ENCODE peak calls at places on chromosomes 16 and 17, in four cellular contexts. G, T, K and V are unnamed samples.

GRCh38 chr17:82520041-82520910 is 744 bp downstream of the FOXK2 start:
- DNase-seq in K (no peak), G (peak; percentile 71), T (peak; percentile 20), V (no peak)

GRCh38 chr16:2035431-2036199 is 8.9 kb downstream of the NHERF2 start:
- DNase-seq in G (peak; percentile 84), T (peak; percentile 79), K (peak; percentile 35), V (peak; percentile 43)

GRCh38 chr16:66091462-66091861 is 275.0 kb upstream of the CDH5 start:
- DNase-seq in G (no peak), K (no peak), T (no peak), V (no peak)

GRCh38 chr17:48215583-48216139 is 108.1 kb downstream of the SNX11 start:
- DNase-seq in T (no peak), K (no peak), G (no peak), V (no peak)

GRCh38 chr17:40850287-40850972 is 16.6 kb downstream of the KRT12 start:
- DNase-seq in K (no peak), T (no peak), G (no peak), V (no peak)

GRCh38 chr17:56029980-56030624 is 123.2 kb upstream of the ANKFN1 start:
- DNase-seq in G (no peak), T (no peak), K (no peak), V (no peak)

GRCh38 chr17:68198931-68199836 is 48.7 kb upstream of the AMZ2 start:
- DNase-seq in T (no peak), G (no peak), K (no peak), V (no peak)

GRCh38 chr17:64282753-64283080 is 19.7 kb upstream of the TEX2 start:
- DNase-seq in K (no peak), T (no peak), G (no peak), V (no peak)

GRCh38 chr17:12900474-12900873 is 111.2 kb downstream of the ARHGAP44 start:
- DNase-seq in K (no peak), T (no peak), G (no peak), V (no peak)

GRCh38 chr16:31355701-31356100 is 725 bp downstream of the ITGAX start:
- DNase-seq in T (no peak), K (no peak), G (no peak), V (no peak)

GRCh38 chr16:20904507-20905079 is 4.0 kb downstream of the LYRM1 start:
- DNase-seq in T (no peak), K (no peak), G (no peak), V (no peak)

GRCh38 chr17:74526681-74527080 is 4.6 kb downstream of the CD300LB start:
- DNase-seq in K (no peak), G (no peak), T (no peak), V (no peak)

GRCh38 chr16:68235882-68236803 is at the start of gene ESRP2:
- DNase-seq in K (no peak), T (no peak), G (peak; percentile 77), V (no peak)

GRCh38 chr17:34117811-34118210 is 137.3 kb upstream of the CCL2 start:
- DNase-seq in T (no peak), K (no peak), G (no peak), V (no peak)

GRCh38 chr16:70364399-70364798 is 17.7 kb downstream of the DDX19A start:
- DNase-seq in G (no peak), T (no peak), K (no peak), V (no peak)

GRCh38 chr17:68482576-68483001 is 25.3 kb upstream of the WIPI1 start:
- DNase-seq in T (no peak), K (no peak), G (no peak), V (no peak)

GRCh38 chr16:54991525-54991924 is 60.9 kb downstream of the IRX5 start:
- DNase-seq in K (no peak), G (no peak), T (no peak), V (no peak)

GRCh38 chr17:32878211-32878610 is 1.3 kb upstream of the MYO1D start:
- DNase-seq in K (peak; percentile 53), G (peak; percentile 72), T (no peak), V (no peak)

GRCh38 chr17:3043737-3044365 is 19.6 kb downstream of the OR1D5 start:
- DNase-seq in K (no peak), T (no peak), G (no peak), V (no peak)

GRCh38 chr16:28925386-28926228 is 569 bp upstream of the RABEP2 start:
- DNase-seq in G (peak; percentile 87), K (peak; percentile 31), T (peak; percentile 87), V (no peak)

GRCh38 chr17:39596543-39597267 is 11.0 kb downstream of the NEUROD2 start:
- DNase-seq in K (no peak), G (no peak), T (no peak), V (no peak)

GRCh38 chr17:19744922-19745757 is 3.0 kb downstream of the ALDH3A1 start:
- DNase-seq in K (peak; percentile 73), T (peak; percentile 92), G (peak; percentile 96), V (no peak)

GRCh38 chr17:35257080-35257701 is 14.3 kb downstream of the SLFN5 start:
- DNase-seq in T (no peak), G (peak; percentile 74), K (no peak), V (no peak)

GRCh38 chr17:81959362-81960129 is 1.4 kb downstream of the NOTUM start:
- DNase-seq in T (peak; percentile 75), G (peak; percentile 84), K (no peak), V (no peak)

GRCh38 chr17:33038740-33039139 is 47.1 kb downstream of the SPACA3 start:
- DNase-seq in T (no peak), K (no peak), G (no peak), V (no peak)

GRCh38 chr17:49434821-49435581 is 20.3 kb upstream of the PHB1 start:
- DNase-seq in T (no peak), G (no peak), K (no peak), V (no peak)

GRCh38 chr17:29855686-29856085 is 74.3 kb downstream of the SSH2 start:
- DNase-seq in K (no peak), T (no peak), G (no peak), V (no peak)

GRCh38 chr17:29862951-29863350 is 67.1 kb downstream of the SSH2 start:
- DNase-seq in T (no peak), G (no peak), K (no peak), V (no peak)

GRCh38 chr17:29862127-29862526 is 67.9 kb downstream of the SSH2 start:
- DNase-seq in K (no peak), T (no peak), G (no peak), V (no peak)

GRCh38 chr17:29857823-29858222 is 72.2 kb downstream of the SSH2 start:
- DNase-seq in T (no peak), G (no peak), K (no peak), V (no peak)
- H3K9me3 ChIP-seq in T (no peaks in the 10 kb centered on the region), G (no peaks in the 10 kb centered on the region), K (no peaks in the 10 kb centered on the region), V (no peaks in the 10 kb centered on the region)

GRCh38 chr17:7650509-7651096 is at the start of gene ATP1B2:
- DNase-seq in K (no peak), G (peak; percentile 93), T (peak; percentile 70), V (no peak)
- H3K4me3 ChIP-seq in K (peak within 1 kb of the TSS; percentile 63), G (peak within 1 kb of the TSS; percentile 55), T (peak within 1 kb of the TSS; percentile 68), V (peak within 1 kb of the TSS; percentile 22)

GRCh38 chr17:5676012-5676411 is 91.7 kb upstream of the NLRP1 start:
- DNase-seq in T (no peak), K (no peak), G (no peak), V (no peak)

GRCh38 chr17:5683241-5683640 is 98.9 kb upstream of the NLRP1 start:
- DNase-seq in K (no peak), G (no peak), T (no peak), V (no peak)

GRCh38 chr17:5678171-5678570 is 93.9 kb upstream of the NLRP1 start:
- DNase-seq in T (no peak), G (no peak), K (no peak), V (no peak)

GRCh38 chr17:5686246-5686645 is 101.9 kb upstream of the NLRP1 start:
- DNase-seq in K (no peak), T (no peak), G (no peak), V (no peak)

DNA sequence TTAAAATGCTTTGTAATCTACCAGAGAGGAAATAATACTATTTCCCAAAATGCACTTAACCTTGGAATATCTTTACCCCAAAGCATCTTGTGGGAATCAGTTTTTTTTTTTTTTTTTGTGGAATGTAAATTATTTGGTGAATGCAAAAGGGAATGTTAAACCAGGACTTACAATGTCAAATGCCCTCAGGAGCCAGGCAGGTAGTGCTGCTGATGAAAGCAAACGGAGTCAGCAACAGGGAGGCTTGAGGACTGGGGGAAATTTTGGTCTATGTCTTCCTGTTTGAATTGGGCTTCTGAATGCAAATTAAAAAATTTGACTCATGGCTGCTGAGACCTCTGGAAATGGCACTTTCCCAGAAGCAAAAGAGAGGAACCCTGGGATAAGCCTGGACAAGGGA is 96.5 kb upstream of the NLRP1 start:
- DNase-seq in G (no peak), T (no peak), K (no peak), V (no peak)
- H3K27me3 ChIP-seq in G (no peaks in the 10 kb centered on the region), T (peaks cover 80% of the 10 kb centered on the region), K (no peaks in the 10 kb centered on the region), V (peaks cover 3% of the 10 kb centered on the region)

GRCh38 chr17:22268214-22268911 is 576.0 kb downstream of the KCNJ18 start:
- DNase-seq in T (no peak), G (no peak), K (no peak), V (no peak)

GRCh38 chr17:22273308-22273707 is 581.0 kb downstream of the KCNJ18 start:
- DNase-seq in T (no peak), G (no peak), K (no peak), V (no peak)

GRCh38 chr17:22272363-22273146 is 580.2 kb downstream of the KCNJ18 start:
- DNase-seq in T (no peak), G (no peak), K (no peak), V (no peak)

GRCh38 chr17:22268912-22269220 is 576.5 kb downstream of the KCNJ18 start:
- DNase-seq in G (no peak), K (no peak), T (no peak), V (no peak)

DNA sequence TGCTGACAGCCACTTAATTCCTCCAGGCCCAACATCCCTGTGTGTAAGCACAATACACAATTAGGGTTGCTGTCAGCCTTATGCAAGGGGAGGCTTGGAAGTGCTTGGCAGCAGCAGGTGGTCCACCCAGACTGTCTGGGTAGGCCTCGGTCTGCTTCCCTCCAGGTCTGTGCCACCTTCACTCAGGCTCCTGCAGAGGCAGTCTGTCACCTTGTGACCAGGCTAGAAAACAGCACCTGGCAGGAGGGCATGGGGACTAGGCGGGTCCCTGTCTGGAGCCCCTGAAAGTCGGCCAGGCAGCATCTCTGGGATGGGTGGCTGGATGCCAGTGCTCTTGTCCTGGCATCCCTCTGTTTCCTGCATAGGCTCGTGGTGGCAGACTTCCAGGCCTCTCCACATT is 578.1 kb downstream of the KCNJ18 start:
- DNase-seq in T (no peak), G (no peak), K (no peak), V (no peak)
- H3K9me3 ChIP-seq in T (no peaks in the 10 kb centered on the region), G (no peaks in the 10 kb centered on the region), K (no peaks in the 10 kb centered on the region), V (peaks cover 77% of the 10 kb centered on the region)

GRCh38 chr16:72997141-72997542 is 50.8 kb downstream of the ZFHX3 start:
- DNase-seq in G (no peak), T (no peak), K (no peak), V (no peak)
- H3K4me3 ChIP-seq in G (no peak overlapping the region), T (no peak overlapping the region), K (no peak overlapping the region), V (no peak overlapping the region)